ENCODE peak calls at places on chromosomes 13 and 19, in nine cellular contexts. L is brain microvascular endothelial cell; N is activated T-helper 1 cell treated with anti-CD3 and anti-CD28 coated beads, Interleukin-12 subunit alpha, Interleukin-12 subunit beta, Interleukin-2, Interleukin-4 antibody, amounts not matched to agents 30 ng/mL and 10 ng/mL and 1 ng/mL, durations not matched to agents 14 hours and 24 hours and 36 hours; D is B cell; F is left ventricle myocardium inferior; T is fibroblast of villous mesenchyme; B is tibial nerve; U is IMR-90; H is tibial artery. I is an unnamed sample.

GRCh38 chr13:76879211-76879875 is 6.9 kb downstream of the KCTD12 start:
- DNase-seq in L (peak; percentile 85), N (peak; percentile 32), D (peak; percentile 61), F (peak; percentile 66), T (peak; percentile 89), B (peak; percentile 67), U (peak; percentile 70), H (peak; percentile 84), I (peak; percentile 86)

GRCh38 chr19:18097217-18097992 is at the start of gene MAST3:
- DNase-seq in L (peak; percentile 68), N (peak; percentile 91), D (peak; percentile 97), F (peak; percentile 79), T (peak; percentile 83), B (peak; percentile 56), U (peak; percentile 67), H (peak; percentile 78), I (peak; percentile 100)

GRCh38 chr13:113935081-113935511 is 38.8 kb downstream of the C13orf46 start:
- DNase-seq in L (no peak), N (no peak), D (no peak), F (no peak), T (no peak), B (no peak), U (no peak), H (peak; percentile 53), I (peak; percentile 88)

GRCh38 chr13:76968041-76968440 is 19.7 kb downstream of the ACOD1 start:
- DNase-seq in L (no peak), N (no peak), D (no peak), F (no peak), T (no peak), B (no peak), U (no peak), H (no peak), I (no peak)

GRCh38 chr19:49690656-49691242 is at the start of gene CPT1C:
- DNase-seq in L (peak; percentile 70), N (no peak), D (peak; percentile 54), F (peak; percentile 83), T (peak; percentile 74), B (peak; percentile 70), U (peak; percentile 79), H (peak; percentile 75), I (peak; percentile 99)

GRCh38 chr13:51844862-51845573 is at the start of gene TMEM272:
- DNase-seq in L (peak; percentile 27), N (peak; percentile 28), D (peak; percentile 53), F (peak; percentile 42), T (peak; percentile 28), B (no peak), U (peak; percentile 11), H (no peak), I (peak; percentile 83)

GRCh38 chr19:50580970-50581636 is 12.9 kb upstream of the LRRC4B start:
- DNase-seq in L (no peak), N (no peak), D (no peak), F (no peak), T (no peak), B (no peak), U (no peak), H (no peak), I (no peak)

GRCh38 chr19:7333198-7334118 is 15.3 kb upstream of the ARHGEF18 start:
- DNase-seq in L (no peak), N (no peak), D (no peak), F (peak; percentile 29), T (peak; percentile 5), B (no peak), U (no peak), H (no peak), I (no peak)

GRCh38 chr13:44141213-44141724 is 232.4 kb upstream of the SERP2 start:
- DNase-seq in L (no peak), N (no peak), D (peak; percentile 32), F (no peak), T (no peak), B (peak; percentile 25), U (no peak), H (no peak), I (peak; percentile 62)

GRCh38 chr13:25943081-25943480 is 108.7 kb downstream of the SHISA2 start:
- DNase-seq in L (no peak), N (no peak), D (no peak), F (no peak), T (no peak), B (no peak), U (no peak), H (no peak), I (no peak)

GRCh38 chr19:50558039-50558438 is 10.2 kb downstream of the LRRC4B start:
- DNase-seq in L (no peak), N (no peak), D (no peak), F (no peak), T (no peak), B (no peak), U (no peak), H (no peak), I (no peak)

GRCh38 chr19:991174-991931 is 7.2 kb downstream of the WDR18 start:
- DNase-seq in L (peak; percentile 22), N (peak; percentile 26), D (peak; percentile 61), F (no peak), T (peak; percentile 69), B (no peak), U (peak; percentile 46), H (no peak), I (peak; percentile 93)

GRCh38 chr13:36858285-36858684 is 39.3 kb downstream of the RFXAP start:
- DNase-seq in L (no peak), N (no peak), D (peak; percentile 17), F (no peak), T (peak; percentile 63), B (peak; percentile 8), U (peak; percentile 65), H (no peak), I (peak; percentile 55)

GRCh38 chr19:55605207-55605636 is 225 bp upstream of the ZNF865 start:
- DNase-seq in L (peak; percentile 98), N (peak; percentile 98), D (peak; percentile 97), F (peak; percentile 97), T (peak; percentile 97), B (peak; percentile 93), U (peak; percentile 96), H (peak; percentile 95), I (peak; percentile 100)

GRCh38 chr13:113123226-113124150 is 889 bp downstream of the F10 start:
- DNase-seq in L (no peak), N (no peak), D (no peak), F (no peak), T (no peak), B (no peak), U (no peak), H (no peak), I (peak; percentile 59)

GRCh38 chr13:59452189-59452588 is 711.5 kb downstream of the DIAPH3 start:
- DNase-seq in L (no peak), N (no peak), D (no peak), F (no peak), T (no peak), B (no peak), U (no peak), H (peak; percentile 26), I (no peak)

GRCh38 chr19:15551183-15552004 is 43.1 kb downstream of the CYP4F22 start:
- DNase-seq in L (no peak), N (peak; percentile 43), D (peak; percentile 64), F (no peak), T (no peak), B (no peak), U (no peak), H (no peak), I (no peak)

GRCh38 chr19:47122359-47123335 is 8.0 kb upstream of the SAE1 start:
- DNase-seq in L (peak; percentile 65), N (no peak), D (no peak), F (no peak), T (peak; percentile 76), B (no peak), U (peak; percentile 83), H (no peak), I (peak; percentile 85)

GRCh38 chr19:8206147-8207087 is 2.8 kb upstream of the CERS4 start:
- DNase-seq in L (no peak), N (no peak), D (no peak), F (no peak), T (no peak), B (no peak), U (no peak), H (no peak), I (peak; percentile 63)

GRCh38 chr19:46303345-46303701 is 6.5 kb downstream of the HIF3A start:
- DNase-seq in L (no peak), N (no peak), D (no peak), F (no peak), T (no peak), B (no peak), U (no peak), H (no peak), I (no peak)

GRCh38 chr13:54162069-54162468 is 1133.5 kb downstream of the OLFM4 start:
- DNase-seq in L (no peak), N (no peak), D (no peak), F (no peak), T (no peak), B (no peak), U (no peak), H (no peak), I (no peak)

GRCh38 chr19:980133-980998 is 3.8 kb upstream of the WDR18 start:
- DNase-seq in L (no peak), N (no peak), D (no peak), F (no peak), T (peak; percentile 72), B (no peak), U (no peak), H (no peak), I (peak; percentile 93)

GRCh38 chr19:14786421-14786851 is 8.1 kb upstream of the ADGRE2 start:
- DNase-seq in L (no peak), N (no peak), D (peak; percentile 61), F (no peak), T (peak; percentile 34), B (no peak), U (no peak), H (no peak), I (peak; percentile 74)

GRCh38 chr13:95301135-95301946 is at the start of gene ABCC4:
- DNase-seq in L (peak; percentile 41), N (peak; percentile 51), D (peak; percentile 67), F (peak; percentile 70), T (peak; percentile 81), B (peak; percentile 17), U (peak; percentile 72), H (peak; percentile 37), I (peak; percentile 98)

GRCh38 chr19:43474986-43475705 is 9.7 kb upstream of the LYPD3 start:
- DNase-seq in L (peak; percentile 88), N (peak; percentile 91), D (peak; percentile 97), F (peak; percentile 95), T (peak; percentile 95), B (peak; percentile 94), U (peak; percentile 97), H (peak; percentile 87), I (peak; percentile 97)

GRCh38 chr19:49859838-49860715 is 7.3 kb downstream of the PNKP start:
- DNase-seq in L (no peak), N (no peak), D (peak; percentile 27), F (no peak), T (no peak), B (no peak), U (no peak), H (no peak), I (no peak)

GRCh38 chr13:96460571-96460970 is 370.7 kb downstream of the HS6ST3 start:
- DNase-seq in L (no peak), N (no peak), D (no peak), F (no peak), T (no peak), B (no peak), U (no peak), H (no peak), I (no peak)

GRCh38 chr19:15616183-15616582 is 1.2 kb downstream of the CYP4F8 start:
- DNase-seq in L (no peak), N (no peak), D (no peak), F (no peak), T (no peak), B (no peak), U (no peak), H (no peak), I (no peak)

GRCh38 chr19:37306383-37306963 is 64.4 kb upstream of the ZNF527 start:
- DNase-seq in L (no peak), N (no peak), D (no peak), F (no peak), T (no peak), B (no peak), U (no peak), H (no peak), I (peak; percentile 54)

GRCh38 chr19:19098703-19099632 is 35.2 kb downstream of the SLC25A42 start:
- DNase-seq in L (no peak), N (no peak), D (no peak), F (no peak), T (no peak), B (no peak), U (no peak), H (no peak), I (peak; percentile 55)

GRCh38 chr19:38528931-38529330 is 88.8 kb downstream of the MAP4K1 start:
- DNase-seq in L (no peak), N (no peak), D (no peak), F (no peak), T (no peak), B (no peak), U (no peak), H (no peak), I (no peak)

I was measured in osteoblast.